ENCODE peak calls at places on chromosomes 11 and 22, in ten cellular contexts. One of them, this sample, is unnamed.
A peak's percentile ranks its signal among the peaks of the same experiment; 100 is the strongest.

GRCh38 chr11:118117790-118118601 is 31.2 kb upstream of the SMIM35 start:
- DNase-seq in NCI-H1694: no peak
- DNase-seq in NCI-H1436: no peak
- DNase-seq in foreskin fibroblast: no peak
- DNase-seq in stimulated activated CD8-positive, alpha-beta memory T cell treated with anti-CD3 and anti-CD28 coated beads, Interleukin-4, amount 100 ng/mL, for 1 hour: no peak
- DNase-seq in transverse colon: no peak
- DNase-seq in activated gamma-delta T cell treated with anti-CD3 and anti-CD28 coated beads, Interleukin-2, amount 50 U/mL, for 16 hours: peak; percentile 10
- DNase-seq in coronary artery: no peak
- DNase-seq in activated T-cell treated with anti-CD3 and anti-CD28 coated beads for 1 hour: no peak
- DNase-seq in activated naive CD4-positive, alpha-beta T cell: no peak
- DNase-seq in this sample: no peak

GRCh38 chr22:20244744-20245576 is 23.2 kb downstream of the RTN4R start:
- DNase-seq in coronary artery: no peak
- DNase-seq in NCI-H1436: no peak
- DNase-seq in transverse colon: peak; percentile 17
- DNase-seq in activated T-cell treated with anti-CD3 and anti-CD28 coated beads for 1 hour: peak; percentile 36
- DNase-seq in activated gamma-delta T cell treated with anti-CD3 and anti-CD28 coated beads, Interleukin-2, amount 50 U/mL, for 16 hours: peak; percentile 28
- DNase-seq in stimulated activated CD8-positive, alpha-beta memory T cell treated with anti-CD3 and anti-CD28 coated beads, Interleukin-4, amount 100 ng/mL, for 1 hour: peak; percentile 28
- DNase-seq in foreskin fibroblast: no peak
- DNase-seq in NCI-H1694: no peak
- DNase-seq in activated naive CD4-positive, alpha-beta T cell: peak; percentile 59
- DNase-seq in this sample: peak; percentile 53

GRCh38 chr11:32435511-32435946 is at the start of gene WT1:
- DNase-seq in activated T-cell treated with anti-CD3 and anti-CD28 coated beads for 1 hour: no peak
- DNase-seq in coronary artery: no peak
- DNase-seq in activated naive CD4-positive, alpha-beta T cell: no peak
- DNase-seq in foreskin fibroblast: no peak
- DNase-seq in NCI-H1436: no peak
- DNase-seq in stimulated activated CD8-positive, alpha-beta memory T cell treated with anti-CD3 and anti-CD28 coated beads, Interleukin-4, amount 100 ng/mL, for 1 hour: no peak
- DNase-seq in activated gamma-delta T cell treated with anti-CD3 and anti-CD28 coated beads, Interleukin-2, amount 50 U/mL, for 16 hours: no peak
- DNase-seq in transverse colon: no peak
- DNase-seq in NCI-H1694: no peak
- DNase-seq in this sample: no peak

GRCh38 chr11:64601605-64602465 is 10.8 kb downstream of the SLC22A12 start:
- DNase-seq in coronary artery: no peak
- DNase-seq in activated T-cell treated with anti-CD3 and anti-CD28 coated beads for 1 hour: no peak
- DNase-seq in transverse colon: no peak
- DNase-seq in activated gamma-delta T cell treated with anti-CD3 and anti-CD28 coated beads, Interleukin-2, amount 50 U/mL, for 16 hours: no peak
- DNase-seq in stimulated activated CD8-positive, alpha-beta memory T cell treated with anti-CD3 and anti-CD28 coated beads, Interleukin-4, amount 100 ng/mL, for 1 hour: no peak
- DNase-seq in NCI-H1436: no peak
- DNase-seq in activated naive CD4-positive, alpha-beta T cell: no peak
- DNase-seq in foreskin fibroblast: no peak
- DNase-seq in NCI-H1694: no peak
- DNase-seq in this sample: no peak

GRCh38 chr22:43291381-43291780 is 51.8 kb downstream of the SCUBE1 start:
- DNase-seq in foreskin fibroblast: no peak
- DNase-seq in activated gamma-delta T cell treated with anti-CD3 and anti-CD28 coated beads, Interleukin-2, amount 50 U/mL, for 16 hours: no peak
- DNase-seq in activated T-cell treated with anti-CD3 and anti-CD28 coated beads for 1 hour: no peak
- DNase-seq in NCI-H1436: no peak
- DNase-seq in NCI-H1694: no peak
- DNase-seq in stimulated activated CD8-positive, alpha-beta memory T cell treated with anti-CD3 and anti-CD28 coated beads, Interleukin-4, amount 100 ng/mL, for 1 hour: no peak
- DNase-seq in activated naive CD4-positive, alpha-beta T cell: no peak
- DNase-seq in transverse colon: no peak
- DNase-seq in coronary artery: no peak
- DNase-seq in this sample: no peak

GRCh38 chr11:95877288-95877687 is 46.6 kb downstream of the MTMR2 start:
- DNase-seq in activated gamma-delta T cell treated with anti-CD3 and anti-CD28 coated beads, Interleukin-2, amount 50 U/mL, for 16 hours: no peak
- DNase-seq in coronary artery: no peak
- DNase-seq in NCI-H1694: no peak
- DNase-seq in stimulated activated CD8-positive, alpha-beta memory T cell treated with anti-CD3 and anti-CD28 coated beads, Interleukin-4, amount 100 ng/mL, for 1 hour: no peak
- DNase-seq in activated T-cell treated with anti-CD3 and anti-CD28 coated beads for 1 hour: no peak
- DNase-seq in transverse colon: no peak
- DNase-seq in foreskin fibroblast: peak; percentile 96
- DNase-seq in NCI-H1436: no peak
- DNase-seq in activated naive CD4-positive, alpha-beta T cell: no peak
- DNase-seq in this sample: no peak

GRCh38 chr11:1933416-1934325 is 13.5 kb upstream of the MRPL23 start:
- DNase-seq in foreskin fibroblast: no peak
- DNase-seq in activated naive CD4-positive, alpha-beta T cell: no peak
- DNase-seq in coronary artery: no peak
- DNase-seq in activated gamma-delta T cell treated with anti-CD3 and anti-CD28 coated beads, Interleukin-2, amount 50 U/mL, for 16 hours: no peak
- DNase-seq in activated T-cell treated with anti-CD3 and anti-CD28 coated beads for 1 hour: no peak
- DNase-seq in transverse colon: no peak
- DNase-seq in NCI-H1436: no peak
- DNase-seq in stimulated activated CD8-positive, alpha-beta memory T cell treated with anti-CD3 and anti-CD28 coated beads, Interleukin-4, amount 100 ng/mL, for 1 hour: no peak
- DNase-seq in NCI-H1694: no peak
- DNase-seq in this sample: no peak

GRCh38 chr11:74157169-74157568 is 13.6 kb downstream of the C2CD3 start:
- DNase-seq in activated gamma-delta T cell treated with anti-CD3 and anti-CD28 coated beads, Interleukin-2, amount 50 U/mL, for 16 hours: no peak
- DNase-seq in coronary artery: no peak
- DNase-seq in NCI-H1436: peak; percentile 53
- DNase-seq in NCI-H1694: no peak
- DNase-seq in stimulated activated CD8-positive, alpha-beta memory T cell treated with anti-CD3 and anti-CD28 coated beads, Interleukin-4, amount 100 ng/mL, for 1 hour: no peak
- DNase-seq in foreskin fibroblast: peak; percentile 24
- DNase-seq in activated T-cell treated with anti-CD3 and anti-CD28 coated beads for 1 hour: no peak
- DNase-seq in activated naive CD4-positive, alpha-beta T cell: no peak
- DNase-seq in transverse colon: no peak
- DNase-seq in this sample: no peak

GRCh38 chr11:33987975-33988580 is 63.5 kb upstream of the CAPRIN1 start:
- DNase-seq in transverse colon: peak; percentile 67
- DNase-seq in NCI-H1436: peak; percentile 68
- DNase-seq in NCI-H1694: peak; percentile 83
- DNase-seq in activated gamma-delta T cell treated with anti-CD3 and anti-CD28 coated beads, Interleukin-2, amount 50 U/mL, for 16 hours: peak; percentile 68
- DNase-seq in coronary artery: no peak
- DNase-seq in activated naive CD4-positive, alpha-beta T cell: peak; percentile 57
- DNase-seq in stimulated activated CD8-positive, alpha-beta memory T cell treated with anti-CD3 and anti-CD28 coated beads, Interleukin-4, amount 100 ng/mL, for 1 hour: peak; percentile 42
- DNase-seq in foreskin fibroblast: peak; percentile 85
- DNase-seq in activated T-cell treated with anti-CD3 and anti-CD28 coated beads for 1 hour: peak; percentile 60
- DNase-seq in this sample: peak; percentile 30

GRCh38 chr11:119307974-119308373 is 9.0 kb downstream of the MCAM start:
- DNase-seq in activated gamma-delta T cell treated with anti-CD3 and anti-CD28 coated beads, Interleukin-2, amount 50 U/mL, for 16 hours: no peak
- DNase-seq in NCI-H1694: no peak
- DNase-seq in NCI-H1436: no peak
- DNase-seq in activated T-cell treated with anti-CD3 and anti-CD28 coated beads for 1 hour: no peak
- DNase-seq in coronary artery: no peak
- DNase-seq in activated naive CD4-positive, alpha-beta T cell: no peak
- DNase-seq in transverse colon: no peak
- DNase-seq in foreskin fibroblast: no peak
- DNase-seq in stimulated activated CD8-positive, alpha-beta memory T cell treated with anti-CD3 and anti-CD28 coated beads, Interleukin-4, amount 100 ng/mL, for 1 hour: no peak
- DNase-seq in this sample: no peak

GRCh38 chr22:20211997-20212753 is 55.9 kb downstream of the RTN4R start:
- DNase-seq in transverse colon: peak; percentile 57
- DNase-seq in stimulated activated CD8-positive, alpha-beta memory T cell treated with anti-CD3 and anti-CD28 coated beads, Interleukin-4, amount 100 ng/mL, for 1 hour: no peak
- DNase-seq in activated naive CD4-positive, alpha-beta T cell: no peak
- DNase-seq in NCI-H1436: peak; percentile 76
- DNase-seq in activated gamma-delta T cell treated with anti-CD3 and anti-CD28 coated beads, Interleukin-2, amount 50 U/mL, for 16 hours: no peak
- DNase-seq in NCI-H1694: no peak
- DNase-seq in coronary artery: no peak
- DNase-seq in foreskin fibroblast: no peak
- DNase-seq in activated T-cell treated with anti-CD3 and anti-CD28 coated beads for 1 hour: no peak
- DNase-seq in this sample: no peak